ENCODE peak calls at places on chromosomes 3 and 15, in four cellular contexts. Y is NCI-H1417 treated with DMSO at 0.1 percent for 48 hours; K is GM12892; E is stimulated activated effector memory CD8-positive, alpha-beta T cell treated with anti-CD3 and anti-CD28 coated beads, Interleukin-12 subunit alpha, Interleukin-12 subunit beta, amount 100 ng/mL, for 72 hours. G is an unnamed sample.

GRCh38 chr3:183265157-183265642 is 12.1 kb downstream of the B3GNT5 start:
- DNase-seq in Y (peak), K (no peak), E (no peak), G (no peak)

GRCh38 chr3:170740726-170741591 is 129.0 kb downstream of the RPL22L1 start:
- DNase-seq in Y (no peak), K (no peak), E (no peak), G (no peak)

GRCh38 chr3:30356901-30357753 is 249.3 kb upstream of the TGFBR2 start:
- DNase-seq in Y (no peak), K (no peak), E (no peak), G (no peak)

GRCh38 chr3:52222319-52223221 is 2.9 kb downstream of the TLR9 start:
- DNase-seq in Y (no peak), K (no peak), E (no peak), G (no peak)

GRCh38 chr3:178623666-178624255 is 87.5 kb downstream of the KCNMB2 start:
- DNase-seq in Y (no peak), K (no peak), E (no peak), G (no peak)

GRCh38 chr15:89017370-89018066 is 70.7 kb upstream of the ABHD2 start:
- DNase-seq in Y (peak), K (peak), E (peak), G (no peak)

GRCh38 chr3:8556470-8556869 is 54.8 kb downstream of the LMCD1 start:
- DNase-seq in Y (no peak), K (no peak), E (no peak), G (no peak)

GRCh38 chr3:186915808-186916796 is 14.2 kb upstream of the ST6GAL1 start:
- DNase-seq in Y (no peak), K (no peak), E (no peak), G (no peak)

GRCh38 chr3:59771760-59772159 is 721.9 kb upstream of the CFAP20DC start:
- DNase-seq in Y (no peak), K (no peak), E (no peak), G (no peak)

GRCh38 chr3:171602072-171602471 is 141.9 kb upstream of the TNIK start:
- DNase-seq in Y (no peak), K (no peak), E (no peak), G (no peak)

GRCh38 chr15:77988386-77989301 is 88.9 kb downstream of the TBC1D2B start:
- DNase-seq in Y (no peak), K (no peak), E (no peak), G (no peak)

GRCh38 chr15:57867970-57868791 is 161.7 kb downstream of the POLR2M start:
- DNase-seq in Y (no peak), K (no peak), E (no peak), G (no peak)

GRCh38 chr15:66808181-66808824 is 106.3 kb downstream of the SMAD6 start:
- DNase-seq in Y (no peak), K (no peak), E (no peak), G (no peak)

GRCh38 chr3:4813855-4814254 is 165.4 kb upstream of the BHLHE40 start:
- DNase-seq in Y (no peak), K (no peak), E (no peak), G (no peak)

GRCh38 chr3:51709004-51709420 is 2.1 kb downstream of the GRM2 start:
- DNase-seq in Y (no peak), K (peak), E (no peak), G (no peak)

GRCh38 chr3:67381667-67382272 is 272.6 kb downstream of the SUCLG2 start:
- DNase-seq in Y (no peak), K (no peak), E (no peak), G (no peak)

GRCh38 chr3:150763841-150764483 is 993 bp upstream of the SIAH2 start:
- DNase-seq in Y (peak), K (no peak), E (no peak), G (no peak)

GRCh38 chr15:27828721-27829120 is 270.4 kb downstream of the OCA2 start:
- DNase-seq in Y (no peak), K (no peak), E (no peak), G (no peak)

GRCh38 chr3:197533396-197534347 is 22.1 kb downstream of the BDH1 start:
- DNase-seq in Y (no peak), K (no peak), E (no peak), G (no peak)

GRCh38 chr3:31356941-31357340 is 175.8 kb upstream of the STT3B start:
- DNase-seq in Y (no peak), K (no peak), E (no peak), G (no peak)

GRCh38 chr3:84977021-84977420 is 18.2 kb downstream of the CADM2 start:
- DNase-seq in Y (no peak), K (no peak), E (no peak), G (no peak)

GRCh38 chr15:58665676-58666075 is 83.8 kb downstream of the ADAM10 start:
- DNase-seq in Y (no peak), K (no peak), E (no peak), G (no peak)

GRCh38 chr15:60594071-60594470 is 115.1 kb upstream of the ICE2 start:
- DNase-seq in Y (no peak), K (no peak), E (no peak), G (no peak)

GRCh38 chr3:46948830-46949671 is 27.5 kb downstream of the CCDC12 start:
- DNase-seq in Y (no peak), K (no peak), E (no peak), G (no peak)

GRCh38 chr15:25089577-25089976 is 134.8 kb downstream of the SNRPN start:
- DNase-seq in Y (no peak), K (no peak), E (no peak), G (no peak)

GRCh38 chr15:38193496-38193895 is 59.1 kb upstream of the SPRED1 start:
- DNase-seq in Y (no peak), K (no peak), E (no peak), G (no peak)

GRCh38 chr3:2713923-2714322 is 396.3 kb downstream of the IL5RA start:
- DNase-seq in Y (no peak), K (no peak), E (no peak), G (no peak)

GRCh38 chr3:17645074-17645698 is 97.2 kb downstream of the TBC1D5 start:
- DNase-seq in Y (peak), K (no peak), E (no peak), G (no peak)

GRCh38 chr3:170164720-170165119 is 16.8 kb downstream of the PHC3 start:
- DNase-seq in Y (no peak), K (no peak), E (no peak), G (no peak)

GRCh38 chr15:45906230-45906629 is 271.4 kb downstream of the SQOR start:
- DNase-seq in Y (no peak), K (no peak), E (no peak), G (no peak)

GRCh38 chr3:183578179-183578578 is 22.7 kb upstream of the KLHL6 start:
- DNase-seq in Y (no peak), K (no peak), E (no peak), G (no peak)

GRCh38 chr3:72270072-72270611 is 485.2 kb upstream of the PROK2 start:
- DNase-seq in Y (no peak), K (no peak), E (no peak), G (no peak)

GRCh38 chr3:46695177-46695961 is 1.9 kb upstream of the ALS2CL start:
- DNase-seq in Y (no peak), K (no peak), E (no peak), G (no peak)

GRCh38 chr3:13234155-13234505 is 160.9 kb upstream of the IQSEC1 start:
- DNase-seq in Y (no peak), K (no peak), E (no peak), G (no peak)

GRCh38 chr15:42283671-42284070 is 10.4 kb upstream of the TMEM87A start:
- DNase-seq in Y (no peak), K (no peak), E (no peak), G (no peak)

GRCh38 chr3:60017631-60018030 is 967.8 kb upstream of the CFAP20DC start:
- DNase-seq in Y (no peak), K (no peak), E (no peak), G (no peak)

GRCh38 chr3:156614642-156615511 is 59.5 kb upstream of the TIPARP start:
- DNase-seq in Y (no peak), K (no peak), E (no peak), G (no peak)

GRCh38 chr3:53577486-53577885 is 83.1 kb downstream of the CACNA1D start:
- DNase-seq in Y (no peak), K (no peak), E (no peak), G (no peak)

GRCh38 chr15:99431661-99432091 is 134.1 kb upstream of the MEF2A start:
- DNase-seq in Y (no peak), K (no peak), E (no peak), G (no peak)